ENCODE peak calls at places on chromosomes 2 and 18, in four cellular contexts. J, H, W and Q are unnamed samples.

GRCh38 chr2:215590353-215590752 is 154.5 kb upstream of the FN1 start:
- DNase-seq in J (no peak), H (no peak), W (no peak), Q (no peak)

GRCh38 chr2:73079636-73080035 is 8.1 kb upstream of the SFXN5 start:
- DNase-seq in J (no peak), H (no peak), W (no peak), Q (no peak)

GRCh38 chr2:67311536-67311935 is 85.6 kb upstream of the ETAA1 start:
- DNase-seq in J (no peak), H (no peak), W (no peak), Q (no peak)

GRCh38 chr18:79485788-79486355 is 90.1 kb downstream of the NFATC1 start:
- DNase-seq in J (no peak), H (no peak), W (peak), Q (no peak)

GRCh38 chr2:9112079-9112721 is 94.4 kb upstream of the ASAP2 start:
- DNase-seq in J (peak), H (no peak), W (peak), Q (no peak)

GRCh38 chr2:163266772-163267171 is 428.2 kb upstream of the KCNH7 start:
- DNase-seq in J (no peak), H (no peak), W (no peak), Q (no peak)

GRCh38 chr18:57864615-57865121 is 61.6 kb upstream of the ATP8B1 start:
- DNase-seq in J (no peak), H (no peak), W (no peak), Q (no peak)

GRCh38 chr18:45267622-45268021 is 347.7 kb upstream of the SLC14A2 start:
- DNase-seq in J (no peak), H (no peak), W (no peak), Q (no peak)

GRCh38 chr2:157820202-157820601 is 55.9 kb downstream of the ACVR1 start:
- DNase-seq in J (no peak), H (no peak), W (no peak), Q (no peak)

GRCh38 chr18:67771271-67771670 is 254.8 kb upstream of the DSEL start:
- DNase-seq in J (no peak), H (no peak), W (no peak), Q (no peak)

GRCh38 chr2:69525261-69525660 is 88.0 kb upstream of the NFU1 start:
- DNase-seq in J (no peak), H (no peak), W (no peak), Q (no peak)

GRCh38 chr2:223930002-223930976 is 14.8 kb downstream of the WDFY1 start:
- DNase-seq in J (no peak), H (peak), W (no peak), Q (peak)
- TF ChIP-seq POLR2A in J (no peak), H (peak), W (no peak), Q (no peak)

GRCh38 chr2:236689981-236690380 is 120.4 kb downstream of the ACKR3 start:
- DNase-seq in J (no peak), H (no peak), W (no peak), Q (no peak)

GRCh38 chr2:236693531-236693930 is 123.9 kb downstream of the ACKR3 start:
- DNase-seq in J (no peak), H (no peak), W (no peak), Q (no peak)

GRCh38 chr2:236690726-236691125 is 121.1 kb downstream of the ACKR3 start:
- DNase-seq in J (no peak), H (no peak), W (no peak), Q (no peak)

GRCh38 chr2:236692937-236693336 is 123.3 kb downstream of the ACKR3 start:
- DNase-seq in J (no peak), H (no peak), W (no peak), Q (no peak)

DNA sequence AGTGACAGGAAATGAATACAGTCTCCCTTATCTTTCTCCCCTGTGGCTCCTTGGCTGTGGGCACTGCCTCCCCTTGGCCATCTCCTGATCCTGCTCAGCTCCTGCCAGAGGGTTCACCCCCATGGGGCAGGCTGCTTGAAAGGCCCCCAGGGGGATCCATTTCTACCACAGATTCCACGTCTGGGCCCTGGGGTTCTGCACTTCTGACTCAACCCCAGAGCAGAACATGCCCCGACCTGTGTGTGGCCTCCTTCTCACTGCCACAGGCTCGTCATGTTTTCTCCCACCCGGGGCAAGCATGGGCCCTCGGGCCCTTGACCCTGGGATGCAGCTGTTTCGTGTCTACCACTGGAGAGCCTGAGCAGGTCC is 122.2 kb downstream of the ACKR3 start:
- DNase-seq in J (no peak), H (no peak), W (no peak), Q (no peak)
- TF ChIP-seq CTCF in J (no peak), H (no peak), W (no peak), Q (no peak)

GRCh38 chr2:23595601-23596251 is 210.7 kb downstream of the KLHL29 start:
- DNase-seq in J (no peak), H (no peak), W (peak), Q (no peak)

GRCh38 chr2:23599691-23600090 is 214.7 kb downstream of the KLHL29 start:
- DNase-seq in J (no peak), H (no peak), W (no peak), Q (no peak)

GRCh38 chr2:23596316-23596885 is 211.4 kb downstream of the KLHL29 start:
- DNase-seq in J (no peak), H (no peak), W (peak), Q (no peak)

GRCh38 chr2:23599006-23599405 is 214.0 kb downstream of the KLHL29 start:
- DNase-seq in J (no peak), H (no peak), W (no peak), Q (no peak)

DNA sequence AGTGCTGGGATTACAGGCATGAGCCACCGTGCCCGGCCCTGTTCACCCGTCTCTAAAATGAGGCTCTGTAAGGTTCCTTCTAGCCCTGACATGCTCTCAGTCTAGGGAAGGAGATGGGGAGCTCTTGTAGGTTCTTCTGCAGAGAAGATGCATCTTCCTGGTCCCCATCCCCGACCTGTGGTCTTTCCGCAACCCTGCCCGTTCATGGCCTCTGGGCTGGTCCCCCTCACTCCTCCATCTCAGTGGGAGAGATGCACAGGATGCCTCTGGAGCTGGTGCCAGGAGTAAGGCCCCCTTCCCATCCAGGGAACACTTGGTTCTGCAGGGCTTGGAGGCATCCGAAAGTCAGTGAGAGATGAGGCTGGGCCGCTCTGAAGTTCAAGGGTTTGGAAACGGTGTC is 212.7 kb downstream of the KLHL29 start:
- DNase-seq in J (no peak), H (peak), W (no peak), Q (no peak)
- TF ChIP-seq POLR2A in J (no peak), H (no peak), W (no peak), Q (no peak)

DNA sequence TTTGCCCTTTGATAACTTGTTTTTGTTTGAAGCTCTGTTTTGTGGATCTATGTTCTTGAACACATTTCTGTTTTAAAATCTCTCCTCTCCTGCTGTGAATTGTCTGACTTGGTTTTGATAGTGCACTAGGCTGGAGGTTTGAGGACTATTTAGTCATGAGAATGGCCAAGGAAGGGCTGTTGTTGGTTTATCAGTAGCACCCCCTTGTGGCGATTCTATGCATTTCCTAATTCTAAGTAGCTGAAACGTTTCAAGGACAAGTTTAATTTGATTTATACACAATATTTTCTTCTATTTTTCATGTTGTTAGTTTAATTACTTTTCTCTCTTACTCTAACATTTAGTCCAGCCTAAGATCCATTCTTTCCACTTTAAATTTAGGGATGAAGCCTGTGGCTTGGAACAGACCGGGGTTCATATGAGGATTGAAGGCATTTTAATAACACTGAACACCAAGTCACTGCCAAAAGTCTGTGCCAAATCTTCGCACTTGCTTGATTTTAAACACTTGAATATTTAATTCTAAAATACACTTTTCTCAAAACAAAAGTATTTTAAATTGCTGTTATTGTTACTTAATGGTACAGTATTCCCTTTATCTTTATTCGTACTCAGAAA is 166.0 kb downstream of the SOCS6 start:
- DNase-seq in J (no peak), H (no peak), W (peak), Q (peak)
- TF ChIP-seq CTCF in J (peak), H (peak), W (peak), Q (peak)